ENCODE peak calls at places on chromosomes 2 and 18, in ten cellular contexts. T, Z, M, W, L, Y, R, S, I and Q are unnamed samples.

GRCh38 chr18:79950440-79951341 is 762 bp downstream of the SLC66A2 start:
- DNase-seq in T (peak; percentile 90), Z (peak; percentile 36), M (peak; percentile 21), W (no peak), L (peak; percentile 56), Y (peak; percentile 41), R (no peak), S (no peak), I (peak; percentile 51), Q (no peak)

GRCh38 chr18:47166235-47166634 is 9.9 kb downstream of the IER3IP1 start:
- DNase-seq in T (no peak), Z (no peak), M (no peak), W (no peak), L (peak; percentile 28), Y (no peak), R (no peak), S (no peak), I (no peak), Q (no peak)

GRCh38 chr18:8526316-8526715 is 82.9 kb upstream of the RAB12 start:
- DNase-seq in T (no peak), Z (no peak), M (no peak), W (no peak), L (no peak), Y (no peak), R (no peak), S (no peak), I (no peak), Q (no peak)

GRCh38 chr2:60746318-60746717 is 9.8 kb upstream of the PAPOLG start:
- DNase-seq in T (no peak), Z (no peak), M (no peak), W (no peak), L (no peak), Y (no peak), R (no peak), S (no peak), I (no peak), Q (no peak)

GRCh38 chr2:74499269-74499939 is at the start of gene LBX2:
- DNase-seq in T (peak; percentile 81), Z (no peak), M (no peak), W (no peak), L (peak; percentile 60), Y (peak; percentile 52), R (no peak), S (no peak), I (no peak), Q (peak; percentile 68)

GRCh38 chr2:142254057-142254456 is 123.2 kb upstream of the LRP1B start:
- DNase-seq in T (no peak), Z (no peak), M (no peak), W (no peak), L (no peak), Y (no peak), R (no peak), S (no peak), I (no peak), Q (no peak)

GRCh38 chr18:50666536-50666935 is 106.6 kb downstream of the MAPK4 start:
- DNase-seq in T (no peak), Z (no peak), M (no peak), W (no peak), L (no peak), Y (no peak), R (no peak), S (no peak), I (no peak), Q (no peak)

GRCh38 chr2:80050246-80050645 is 254.3 kb downstream of the LRRTM1 start:
- DNase-seq in T (no peak), Z (no peak), M (no peak), W (peak; percentile 11), L (no peak), Y (no peak), R (no peak), S (no peak), I (no peak), Q (no peak)

GRCh38 chr2:228318218-228318617 is 136.7 kb upstream of the SPHKAP start:
- DNase-seq in T (no peak), Z (peak; percentile 64), M (no peak), W (peak; percentile 27), L (peak; percentile 28), Y (peak; percentile 66), R (no peak), S (no peak), I (no peak), Q (peak; percentile 2)
- TF ChIP-seq CTCF in T (no peak), Z (peak; percentile 70), M (no peak), W (peak; percentile 66), L (peak; percentile 62), Y (peak; percentile 48), R (peak; percentile 29), S (peak; percentile 7), I (no peak), Q (no peak)

GRCh38 chr2:65128297-65129190 is 1.4 kb downstream of the RAB1A start:
- DNase-seq in T (no peak), Z (no peak), M (peak; percentile 15), W (no peak), L (no peak), Y (no peak), R (peak; percentile 40), S (no peak), I (no peak), Q (peak; percentile 20)

GRCh38 chr2:65129276-65129612 is 662 bp downstream of the RAB1A start:
- DNase-seq in T (no peak), Z (no peak), M (peak; percentile 37), W (no peak), L (no peak), Y (no peak), R (no peak), S (no peak), I (no peak), Q (no peak)

GRCh38 chr2:65133626-65134025 is 3.7 kb upstream of the RAB1A start:
- DNase-seq in T (no peak), Z (no peak), M (no peak), W (no peak), L (no peak), Y (no peak), R (no peak), S (no peak), I (no peak), Q (no peak)

GRCh38 chr2:65130440-65131175 is 702 bp upstream of the RAB1A start:
- DNase-seq in T (no peak), Z (no peak), M (no peak), W (no peak), L (no peak), Y (no peak), R (no peak), S (peak; percentile 17), I (no peak), Q (no peak)

DNA sequence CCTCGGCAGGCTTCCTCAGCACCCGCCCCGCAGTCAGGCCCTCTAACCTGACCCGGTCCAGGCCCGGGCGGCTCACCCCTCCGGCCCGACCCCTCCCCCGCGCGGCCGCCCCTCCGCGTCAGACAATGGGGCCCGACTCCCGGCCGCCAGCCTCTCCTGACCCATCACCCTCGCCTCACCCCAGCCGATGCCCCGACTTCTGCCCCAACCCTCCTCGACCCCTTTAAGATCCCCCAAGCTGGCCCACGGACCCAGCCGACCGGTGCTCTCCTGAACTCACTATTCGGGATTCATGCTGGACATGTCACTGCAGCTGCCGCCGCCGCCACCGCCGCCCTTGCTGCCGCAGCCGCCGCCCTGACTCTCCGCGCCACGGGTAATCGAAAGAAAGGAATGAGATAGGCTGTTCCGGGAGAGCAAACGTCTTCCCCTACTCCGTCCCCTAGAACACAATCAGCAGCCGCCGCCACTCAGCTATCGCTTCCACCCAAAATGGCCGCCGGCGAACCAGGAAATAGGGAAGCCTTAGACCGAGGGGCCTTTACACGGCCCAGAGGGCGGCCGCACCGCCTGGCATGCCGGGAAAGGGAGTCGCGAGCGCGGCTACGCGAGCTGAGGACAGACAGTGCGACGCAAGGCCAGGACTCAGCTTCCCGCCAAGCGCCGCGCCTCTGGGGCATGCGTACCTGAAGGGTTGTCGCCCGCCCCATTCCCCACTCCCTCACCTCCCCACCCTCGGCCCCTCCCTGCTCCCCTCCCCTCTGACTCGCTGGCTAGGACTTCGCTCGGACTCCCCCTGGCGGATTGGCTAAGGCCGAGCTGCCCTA is at the start of gene RAB1A:
- DNase-seq in T (peak; percentile 100), Z (peak; percentile 100), M (peak; percentile 100), W (peak; percentile 97), L (peak; percentile 98), Y (peak; percentile 99), R (peak; percentile 98), S (peak; percentile 98), I (peak; percentile 99), Q (peak; percentile 99)
- TF ChIP-seq CTCF in T (no peak), Z (no peak), M (peak; percentile 55), W (peak; percentile 16), L (no peak), Y (no peak), R (peak; percentile 47), S (peak; percentile 73), I (peak; percentile 10), Q (no peak)

DNA sequence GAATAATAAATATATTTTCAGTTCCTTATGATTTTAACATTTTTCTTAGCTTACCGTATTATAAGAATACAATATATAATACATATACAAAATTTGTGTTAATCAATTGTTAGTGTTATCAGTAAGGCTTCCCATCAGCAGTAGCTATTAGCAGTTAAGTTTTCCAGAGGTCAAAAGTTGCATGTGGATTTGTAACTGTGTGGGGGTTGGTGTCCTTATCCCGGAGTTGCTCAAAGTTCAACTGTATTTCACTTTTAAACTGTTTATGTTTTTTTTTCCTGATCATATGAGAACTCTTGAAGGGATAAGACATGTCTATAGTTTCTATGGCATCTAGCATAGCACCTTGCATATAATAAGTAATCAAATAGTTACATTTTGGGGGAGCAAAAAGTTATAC is 11.9 kb upstream of the MFSD6 start:
- DNase-seq in T (no peak), Z (no peak), M (no peak), W (no peak), L (no peak), Y (no peak), R (no peak), S (no peak), I (no peak), Q (no peak)
- TF ChIP-seq CTCF in T (no peak), Z (no peak), M (no peak), W (no peak), L (no peak), Y (no peak), R (no peak), S (no peak), I (no peak), Q (no peak)

GRCh38 chr18:11498821-11499220 is 110.6 kb upstream of the SLC35G4 start:
- DNase-seq in T (no peak), Z (no peak), M (no peak), W (no peak), L (no peak), Y (no peak), R (no peak), S (no peak), I (no peak), Q (no peak)

GRCh38 chr18:11502368-11502767 is 107.0 kb upstream of the SLC35G4 start:
- DNase-seq in T (no peak), Z (no peak), M (no peak), W (no peak), L (no peak), Y (no peak), R (no peak), S (no peak), I (no peak), Q (no peak)

GRCh38 chr18:11500153-11501122 is 109.0 kb upstream of the SLC35G4 start:
- DNase-seq in T (no peak), Z (no peak), M (peak; percentile 82), W (peak; percentile 93), L (no peak), Y (no peak), R (peak; percentile 96), S (peak; percentile 85), I (no peak), Q (no peak)

GRCh38 chr18:11504962-11505361 is 104.4 kb upstream of the SLC35G4 start:
- DNase-seq in T (no peak), Z (no peak), M (no peak), W (no peak), L (no peak), Y (no peak), R (no peak), S (no peak), I (no peak), Q (no peak)

GRCh38 chr18:11501352-11501751 is 108.0 kb upstream of the SLC35G4 start:
- DNase-seq in T (no peak), Z (no peak), M (no peak), W (no peak), L (no peak), Y (no peak), R (no peak), S (no peak), I (no peak), Q (no peak)
- TF ChIP-seq CTCF in T (no peak), Z (no peak), M (no peak), W (no peak), L (no peak), Y (no peak), R (no peak), S (no peak), I (no peak), Q (no peak)